ENCODE peak calls at places on chromosomes 13 and 19, in five cellular contexts. R, X, P, Z and B are unnamed samples.

GRCh38 chr19:1172353-1173159 is 1.5 kb downstream of the SBNO2 start:
- DNase-seq in R (peak; percentile 63), X (no peak), P (no peak), Z (peak; percentile 39), B (peak; percentile 58)

GRCh38 chr13:24223341-24224231 is 63.1 kb downstream of the SPATA13 start:
- DNase-seq in R (no peak), X (no peak), P (no peak), Z (no peak), B (no peak)

GRCh38 chr13:19591864-19592263 is 30.5 kb upstream of the TPTE2 start:
- DNase-seq in R (no peak), X (no peak), P (no peak), Z (no peak), B (no peak)

GRCh38 chr19:35044317-35045117 is 3.0 kb downstream of the HPN start:
- DNase-seq in R (peak; percentile 18), X (peak; percentile 54), P (no peak), Z (peak; percentile 84), B (peak; percentile 87)

GRCh38 chr13:26965976-26966375 is 205.4 kb upstream of the GPR12 start:
- DNase-seq in R (peak; percentile 84), X (no peak), P (no peak), Z (no peak), B (no peak)

GRCh38 chr13:43686557-43686956 is 100.2 kb downstream of the ENOX1 start:
- DNase-seq in R (peak; percentile 80), X (no peak), P (peak; percentile 93), Z (no peak), B (no peak)

GRCh38 chr13:75938811-75939525 is 302.8 kb downstream of the LMO7 start:
- DNase-seq in R (peak; percentile 3), X (no peak), P (no peak), Z (no peak), B (peak; percentile 89)

GRCh38 chr19:49210108-49210900 is 52.7 kb downstream of the TRPM4 start:
- DNase-seq in R (no peak), X (no peak), P (no peak), Z (peak; percentile 75), B (no peak)

GRCh38 chr13:39855236-39855635 is 199.8 kb downstream of the COG6 start:
- DNase-seq in R (no peak), X (no peak), P (no peak), Z (no peak), B (no peak)

GRCh38 chr19:15841875-15842569 is 26.6 kb upstream of the OR10H1 start:
- DNase-seq in R (no peak), X (no peak), P (no peak), Z (no peak), B (no peak)

GRCh38 chr13:40920826-40921225 is 98.3 kb downstream of the ELF1 start:
- DNase-seq in R (peak; percentile 55), X (no peak), P (no peak), Z (no peak), B (peak; percentile 10)

GRCh38 chr13:21243045-21243842 is 66.8 kb downstream of the MRPL57 start:
- DNase-seq in R (no peak), X (no peak), P (no peak), Z (no peak), B (no peak)

GRCh38 chr13:36157475-36157874 is 26.3 kb upstream of the DCLK1 start:
- DNase-seq in R (no peak), X (no peak), P (no peak), Z (no peak), B (no peak)

GRCh38 chr13:40565282-40566148 is 100.9 kb downstream of the FOXO1 start:
- DNase-seq in R (no peak), X (no peak), P (no peak), Z (no peak), B (no peak)

GRCh38 chr13:60463787-60464186 is 66.8 kb downstream of the TDRD3 start:
- DNase-seq in R (no peak), X (no peak), P (no peak), Z (no peak), B (no peak)

GRCh38 chr13:43785166-43785680 is 1.5 kb downstream of the ENOX1 start:
- DNase-seq in R (no peak), X (no peak), P (no peak), Z (peak; percentile 16), B (no peak)

GRCh38 chr19:51119089-51119488 is 5.6 kb upstream of the SIGLEC9 start:
- DNase-seq in R (no peak), X (no peak), P (no peak), Z (no peak), B (no peak)

GRCh38 chr13:41345921-41346589 is 35.0 kb downstream of the NAA16 start:
- DNase-seq in R (peak; percentile 53), X (no peak), P (no peak), Z (no peak), B (no peak)

GRCh38 chr13:97967948-97968347 is 14.5 kb downstream of the IPO5 start:
- DNase-seq in R (peak; percentile 63), X (no peak), P (no peak), Z (no peak), B (no peak)

GRCh38 chr13:85277753-85278152 is 521.5 kb downstream of the SLITRK6 start:
- DNase-seq in R (peak; percentile 87), X (no peak), P (no peak), Z (no peak), B (no peak)

GRCh38 chr13:81540777-81541176 is 1199.9 kb upstream of the SPRY2 start:
- DNase-seq in R (no peak), X (no peak), P (no peak), Z (no peak), B (no peak)

GRCh38 chr19:10368101-10368803 is 12.1 kb downstream of the TYK2 start:
- DNase-seq in R (no peak), X (no peak), P (no peak), Z (no peak), B (no peak)

GRCh38 chr19:2259331-2259730 is 3.1 kb upstream of the JSRP1 start:
- DNase-seq in R (no peak), X (no peak), P (no peak), Z (no peak), B (no peak)

GRCh38 chr13:109842521-109842920 is 56.1 kb upstream of the IRS2 start:
- DNase-seq in R (no peak), X (no peak), P (no peak), Z (no peak), B (no peak)

GRCh38 chr13:76991432-76991795 is 467 bp upstream of the CLN5 start:
- DNase-seq in R (peak; percentile 8), X (peak; percentile 72), P (no peak), Z (no peak), B (no peak)

GRCh38 chr13:19782049-19782726 is 557 bp downstream of the PSPC1 start:
- DNase-seq in R (peak; percentile 59), X (peak; percentile 38), P (no peak), Z (peak; percentile 60), B (peak; percentile 28)

GRCh38 chr19:19464339-19465098 is 50.8 kb downstream of the TSSK6 start:
- DNase-seq in R (peak; percentile 73), X (no peak), P (no peak), Z (no peak), B (no peak)

GRCh38 chr19:49119411-49120324 is at the start of gene PPFIA3:
- DNase-seq in R (peak; percentile 60), X (peak; percentile 16), P (no peak), Z (peak; percentile 85), B (peak; percentile 47)

GRCh38 chr19:33132425-33132824 is 511 bp downstream of the WDR88 start:
- DNase-seq in R (no peak), X (no peak), P (no peak), Z (no peak), B (no peak)